ENCODE peak calls at places on chromosomes 1 and 21, in ten cellular contexts. U is C1 segment of cervical spinal cord; S is activated CD4-positive, alpha-beta T cell treated with anti-CD3 and anti-CD28 coated beads for 36 hours; A is mucosa of descending colon; C is aorta; J is cardiac muscle cell; B is globus pallidus; E is NCI-H2029; K is WTC11; N is NCI-H1105. R is an unnamed sample.

GRCh38 chr1:42889264-42889663 is 42.9 kb downstream of the ZNF691 start:
- DNase-seq in U (no peak), K (no peak), A (no peak), E (no peak), B (no peak), N (no peak), J (no peak), C (no peak), S (no peak), R (no peak)

GRCh38 chr1:27153549-27153886 is 1.4 kb downstream of the SLC9A1 start:
- DNase-seq in A (peak), K (no peak), B (no peak), J (no peak), E (no peak), N (no peak), U (no peak), C (no peak), S (no peak), R (no peak)

GRCh38 chr1:58997637-58998036 is 213.8 kb upstream of the JUN start:
- DNase-seq in E (no peak), A (no peak), C (no peak), N (no peak), K (no peak), B (no peak), U (no peak), S (no peak), J (no peak), R (no peak)

GRCh38 chr1:225460737-225461532 is 33.1 kb upstream of the LBR start:
- DNase-seq in B (no peak), J (no peak), C (peak), A (no peak), S (peak), E (no peak), U (no peak), N (no peak), K (no peak), R (peak)

GRCh38 chr1:33331444-33332356 is 10.8 kb upstream of the A3GALT2 start:
- DNase-seq in K (no peak), J (no peak), C (peak), B (no peak), U (no peak), S (no peak), E (no peak), A (no peak), N (no peak), R (no peak)

GRCh38 chr1:229271448-229272120 is 673 bp downstream of the RAB4A start:
- DNase-seq in N (no peak), U (no peak), J (peak), B (peak), K (no peak), A (no peak), S (peak), E (peak), C (no peak), R (peak)

GRCh38 chr1:158998781-158999161 is 10.9 kb upstream of the IFI16 start:
- DNase-seq in C (peak), J (peak), N (peak), K (no peak), A (peak), B (peak), U (peak), E (peak), S (peak), R (peak)

GRCh38 chr1:184621262-184621661 is 133.4 kb downstream of the EDEM3 start:
- DNase-seq in E (no peak), S (no peak), C (no peak), K (no peak), A (no peak), U (no peak), B (no peak), N (no peak), J (no peak), R (no peak)

GRCh38 chr1:1421147-1421906 is at the start of gene ANKRD65:
- DNase-seq in E (no peak), S (no peak), N (peak), C (no peak), B (peak), A (peak), K (peak), J (no peak), U (peak), R (no peak)

GRCh38 chr1:9289090-9289534 is 3.6 kb upstream of the SPSB1 start:
- DNase-seq in B (no peak), E (no peak), K (peak), U (peak), N (no peak), C (peak), A (peak), S (peak), J (peak), R (peak)

GRCh38 chr21:38500073-38500472 is 1.8 kb upstream of the ERG start:
- DNase-seq in J (no peak), K (no peak), C (no peak), U (no peak), B (no peak), S (no peak), A (no peak), N (no peak), E (no peak), R (no peak)

GRCh38 chr1:153260980-153261792 is 1.7 kb downstream of the LORICRIN start:
- DNase-seq in K (peak), S (peak), N (no peak), B (no peak), A (peak), U (no peak), J (peak), E (no peak), C (peak), R (no peak)

GRCh38 chr21:27173052-27173451 is 206.2 kb upstream of the ADAMTS5 start:
- DNase-seq in U (no peak), N (no peak), S (no peak), A (no peak), C (no peak), J (no peak), B (no peak), K (no peak), E (no peak), R (no peak)

GRCh38 chr1:43058545-43059360 is 100.1 kb upstream of the SLC2A1 start:
- DNase-seq in E (no peak), U (no peak), J (peak), S (peak), C (no peak), K (peak), B (no peak), A (no peak), N (no peak), R (peak)

GRCh38 chr1:172837816-172838680 is 179.1 kb downstream of the FASLG start:
- DNase-seq in S (peak), J (no peak), C (no peak), E (no peak), N (no peak), A (no peak), U (no peak), K (no peak), B (no peak), R (no peak)

GRCh38 chr1:21801100-21801499 is 11.0 kb upstream of the LDLRAD2 start:
- DNase-seq in A (no peak), U (no peak), B (no peak), J (no peak), N (no peak), S (no peak), C (no peak), K (no peak), E (no peak), R (no peak)

GRCh38 chr1:169745015-169745861 is 11.4 kb upstream of the SELE start:
- DNase-seq in C (no peak), B (peak), A (no peak), N (no peak), K (no peak), E (no peak), U (no peak), S (no peak), J (no peak), R (no peak)